ENCODE peak calls at places on chromosomes 2 and 18, in nine cellular contexts. One of them, this sample, is unnamed.
A peak's percentile ranks its signal among the peaks of the same experiment; 100 is the strongest.

GRCh38 chr2:224885295-224885694 is 157.0 kb downstream of the DOCK10 start:
- DNase-seq in thoracic aorta: no peak
- DNase-seq in neuronal stem cell: no peak
- DNase-seq in breast epithelium: no peak
- DNase-seq in cardiac muscle cell: no peak
- DNase-seq in K562: no peak
- DNase-seq in RWPE2: no peak
- DNase-seq in GM23248: peak; percentile 9
- DNase-seq in neural progenitor cell: no peak
- DNase-seq in this sample: no peak

GRCh38 chr18:80145191-80145799 is 36.2 kb downstream of the ADNP2 start:
- DNase-seq in thoracic aorta: no peak
- DNase-seq in neuronal stem cell: no peak
- DNase-seq in breast epithelium: no peak
- DNase-seq in cardiac muscle cell: peak; percentile 39
- DNase-seq in K562: no peak
- DNase-seq in RWPE2: no peak
- DNase-seq in GM23248: peak; percentile 29
- DNase-seq in neural progenitor cell: no peak
- DNase-seq in this sample: no peak

GRCh38 chr2:56199492-56199891 is 15.7 kb downstream of the CCDC85A start:
- DNase-seq in thoracic aorta: no peak
- DNase-seq in neuronal stem cell: no peak
- DNase-seq in breast epithelium: no peak
- DNase-seq in cardiac muscle cell: no peak
- DNase-seq in K562: no peak
- DNase-seq in RWPE2: no peak
- DNase-seq in GM23248: peak; percentile 78
- DNase-seq in neural progenitor cell: no peak
- DNase-seq in this sample: no peak

GRCh38 chr18:45102863-45103262 is 422.2 kb downstream of the SETBP1 start:
- DNase-seq in thoracic aorta: no peak
- DNase-seq in neuronal stem cell: no peak
- DNase-seq in breast epithelium: no peak
- DNase-seq in cardiac muscle cell: no peak
- DNase-seq in K562: no peak
- DNase-seq in RWPE2: no peak
- DNase-seq in GM23248: no peak
- DNase-seq in neural progenitor cell: peak; percentile 1
- DNase-seq in this sample: no peak

GRCh38 chr2:86065512-86065911 is 40.2 kb downstream of the POLR1A start:
- DNase-seq in thoracic aorta: no peak
- DNase-seq in neuronal stem cell: no peak
- DNase-seq in breast epithelium: no peak
- DNase-seq in cardiac muscle cell: peak; percentile 41
- DNase-seq in K562: no peak
- DNase-seq in RWPE2: no peak
- DNase-seq in GM23248: peak; percentile 70
- DNase-seq in neural progenitor cell: no peak
- DNase-seq in this sample: no peak

GRCh38 chr2:206856474-206856873 is 82.8 kb upstream of the CPO start:
- DNase-seq in thoracic aorta: no peak
- DNase-seq in neuronal stem cell: no peak
- DNase-seq in breast epithelium: no peak
- DNase-seq in cardiac muscle cell: peak; percentile 15
- DNase-seq in K562: no peak
- DNase-seq in RWPE2: no peak
- DNase-seq in GM23248: peak; percentile 72
- DNase-seq in neural progenitor cell: no peak
- DNase-seq in this sample: no peak

GRCh38 chr2:221402072-221402471 is 170.0 kb downstream of the EPHA4 start:
- DNase-seq in thoracic aorta: no peak
- DNase-seq in neuronal stem cell: no peak
- DNase-seq in breast epithelium: no peak
- DNase-seq in cardiac muscle cell: no peak
- DNase-seq in K562: no peak
- DNase-seq in RWPE2: no peak
- DNase-seq in GM23248: peak; percentile 64
- DNase-seq in neural progenitor cell: no peak
- DNase-seq in this sample: no peak

GRCh38 chr2:122078451-122078850 is 323.0 kb downstream of the TSN start:
- DNase-seq in thoracic aorta: no peak
- DNase-seq in neuronal stem cell: no peak
- DNase-seq in breast epithelium: no peak
- DNase-seq in cardiac muscle cell: peak; percentile 67
- DNase-seq in K562: no peak
- DNase-seq in RWPE2: no peak
- DNase-seq in GM23248: peak; percentile 40
- DNase-seq in neural progenitor cell: no peak
- DNase-seq in this sample: no peak

GRCh38 chr2:234905547-234906260 is 46.1 kb upstream of the SH3BP4 start:
- DNase-seq in thoracic aorta: no peak
- DNase-seq in neuronal stem cell: no peak
- DNase-seq in breast epithelium: no peak
- DNase-seq in cardiac muscle cell: peak; percentile 63
- DNase-seq in K562: no peak
- DNase-seq in RWPE2: no peak
- DNase-seq in GM23248: no peak
- DNase-seq in neural progenitor cell: no peak
- DNase-seq in this sample: no peak

GRCh38 chr2:127704641-127705243 is 3.4 kb downstream of the SFT2D3 start:
- DNase-seq in thoracic aorta: no peak
- DNase-seq in neuronal stem cell: no peak
- DNase-seq in breast epithelium: no peak
- DNase-seq in cardiac muscle cell: peak; percentile 35
- DNase-seq in K562: no peak
- DNase-seq in RWPE2: no peak
- DNase-seq in GM23248: peak; percentile 12
- DNase-seq in neural progenitor cell: no peak
- DNase-seq in this sample: no peak

GRCh38 chr2:12347049-12347448 is 369.7 kb upstream of the TRIB2 start:
- DNase-seq in thoracic aorta: no peak
- DNase-seq in neuronal stem cell: no peak
- DNase-seq in breast epithelium: no peak
- DNase-seq in cardiac muscle cell: no peak
- DNase-seq in K562: no peak
- DNase-seq in RWPE2: no peak
- DNase-seq in GM23248: no peak
- DNase-seq in neural progenitor cell: no peak
- DNase-seq in this sample: no peak
- H3K4me1 ChIP-seq in thoracic aorta: no peaks in the 10 kb centered on the region
- H3K4me1 ChIP-seq in neuronal stem cell: no peaks in the 10 kb centered on the region
- H3K4me1 ChIP-seq in breast epithelium: no peaks in the 10 kb centered on the region
- H3K4me1 ChIP-seq in cardiac muscle cell: no peaks in the 10 kb centered on the region
- H3K4me1 ChIP-seq in K562: no peaks in the 10 kb centered on the region
- H3K4me1 ChIP-seq in RWPE2: peaks cover 15% of the 10 kb centered on the region
- H3K4me1 ChIP-seq in GM23248: no peaks in the 10 kb centered on the region
- H3K4me1 ChIP-seq in neural progenitor cell: no peaks in the 10 kb centered on the region
- H3K4me1 ChIP-seq in this sample: no peaks in the 10 kb centered on the region

GRCh38 chr2:15112216-15112615 is 448.9 kb downstream of the NBAS start:
- DNase-seq in thoracic aorta: no peak
- DNase-seq in neuronal stem cell: peak; percentile 33
- DNase-seq in breast epithelium: no peak
- DNase-seq in cardiac muscle cell: peak; percentile 22
- DNase-seq in K562: no peak
- DNase-seq in RWPE2: no peak
- DNase-seq in GM23248: peak; percentile 15
- DNase-seq in neural progenitor cell: peak; percentile 41
- DNase-seq in this sample: no peak

GRCh38 chr2:15107137-15107536 is 454.0 kb downstream of the NBAS start:
- DNase-seq in thoracic aorta: no peak
- DNase-seq in neuronal stem cell: no peak
- DNase-seq in breast epithelium: no peak
- DNase-seq in cardiac muscle cell: no peak
- DNase-seq in K562: no peak
- DNase-seq in RWPE2: no peak
- DNase-seq in GM23248: peak; percentile 17
- DNase-seq in neural progenitor cell: no peak
- DNase-seq in this sample: no peak

GRCh38 chr2:15116830-15117229 is 444.3 kb downstream of the NBAS start:
- DNase-seq in thoracic aorta: no peak
- DNase-seq in neuronal stem cell: no peak
- DNase-seq in breast epithelium: no peak
- DNase-seq in cardiac muscle cell: no peak
- DNase-seq in K562: no peak
- DNase-seq in RWPE2: no peak
- DNase-seq in GM23248: no peak
- DNase-seq in neural progenitor cell: no peak
- DNase-seq in this sample: no peak

GRCh38 chr2:15115786-15116185 is 445.3 kb downstream of the NBAS start:
- DNase-seq in thoracic aorta: no peak
- DNase-seq in neuronal stem cell: no peak
- DNase-seq in breast epithelium: no peak
- DNase-seq in cardiac muscle cell: no peak
- DNase-seq in K562: no peak
- DNase-seq in RWPE2: no peak
- DNase-seq in GM23248: no peak
- DNase-seq in neural progenitor cell: no peak
- DNase-seq in this sample: no peak

DNA sequence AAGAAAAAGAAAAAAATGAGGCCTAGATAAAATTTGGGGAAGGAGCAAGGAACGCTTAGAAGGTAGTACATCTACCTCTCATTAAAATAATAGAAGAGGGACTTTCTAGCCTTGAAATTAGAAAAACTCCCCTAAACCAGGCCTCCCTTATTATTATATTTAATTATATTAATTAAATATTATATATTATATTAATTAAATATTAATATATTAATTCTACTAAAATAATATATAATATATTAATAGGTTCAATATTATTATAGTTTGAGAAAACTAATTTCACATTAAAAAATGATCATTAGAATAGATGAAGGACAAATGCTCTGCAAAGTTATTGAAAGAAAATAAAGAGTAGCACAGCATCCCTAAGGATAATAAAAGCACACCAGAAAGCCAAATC is 449.4 kb downstream of the NBAS start:
- DNase-seq in thoracic aorta: no peak
- DNase-seq in neuronal stem cell: no peak
- DNase-seq in breast epithelium: no peak
- DNase-seq in cardiac muscle cell: no peak
- DNase-seq in K562: no peak
- DNase-seq in RWPE2: no peak
- DNase-seq in GM23248: no peak
- DNase-seq in neural progenitor cell: no peak
- DNase-seq in this sample: no peak
- H3K9me3 ChIP-seq in thoracic aorta: peaks cover 15% of the 10 kb centered on the region
- H3K9me3 ChIP-seq in neuronal stem cell: peaks cover 5% of the 10 kb centered on the region
- H3K9me3 ChIP-seq in breast epithelium: peaks cover 21% of the 10 kb centered on the region
- H3K9me3 ChIP-seq in cardiac muscle cell: no peaks in the 10 kb centered on the region
- H3K9me3 ChIP-seq in K562: no peaks in the 10 kb centered on the region
- H3K9me3 ChIP-seq in RWPE2: peaks cover 8% of the 10 kb centered on the region
- H3K9me3 ChIP-seq in GM23248: no peaks in the 10 kb centered on the region
- H3K9me3 ChIP-seq in neural progenitor cell: peaks cover 12% of the 10 kb centered on the region
- H3K9me3 ChIP-seq in this sample: peaks cover 7% of the 10 kb centered on the region

GRCh38 chr2:148020358-148021058 is at the start of gene ORC4:
- DNase-seq in thoracic aorta: peak; percentile 99
- DNase-seq in neuronal stem cell: peak; percentile 99
- DNase-seq in breast epithelium: peak; percentile 98
- DNase-seq in cardiac muscle cell: peak; percentile 100
- DNase-seq in K562: peak; percentile 93
- DNase-seq in RWPE2: peak; percentile 99
- DNase-seq in GM23248: peak; percentile 100
- DNase-seq in neural progenitor cell: peak; percentile 100
- DNase-seq in this sample: peak; percentile 98

GRCh38 chr2:148021059-148021985 is at the start of gene MBD5:
- DNase-seq in thoracic aorta: peak; percentile 2
- DNase-seq in neuronal stem cell: no peak
- DNase-seq in breast epithelium: peak; percentile 51
- DNase-seq in cardiac muscle cell: peak; percentile 71
- DNase-seq in K562: peak; percentile 29
- DNase-seq in RWPE2: no peak
- DNase-seq in GM23248: peak; percentile 70
- DNase-seq in neural progenitor cell: peak; percentile 78
- DNase-seq in this sample: peak; percentile 51

GRCh38 chr2:148022351-148022750 is 1.5 kb downstream of the MBD5 start:
- DNase-seq in thoracic aorta: no peak
- DNase-seq in neuronal stem cell: no peak
- DNase-seq in breast epithelium: no peak
- DNase-seq in cardiac muscle cell: no peak
- DNase-seq in K562: no peak
- DNase-seq in RWPE2: no peak
- DNase-seq in GM23248: peak; percentile 30
- DNase-seq in neural progenitor cell: no peak
- DNase-seq in this sample: no peak

GRCh38 chr2:148022882-148023281 is 2.0 kb downstream of the MBD5 start:
- DNase-seq in thoracic aorta: no peak
- DNase-seq in neuronal stem cell: no peak
- DNase-seq in breast epithelium: no peak
- DNase-seq in cardiac muscle cell: no peak
- DNase-seq in K562: no peak
- DNase-seq in RWPE2: no peak
- DNase-seq in GM23248: no peak
- DNase-seq in neural progenitor cell: no peak
- DNase-seq in this sample: no peak

GRCh38 chr2:148020036-148020357 is 540 bp downstream of the ORC4 start:
- DNase-seq in thoracic aorta: no peak
- DNase-seq in neuronal stem cell: no peak
- DNase-seq in breast epithelium: no peak
- DNase-seq in cardiac muscle cell: no peak
- DNase-seq in K562: no peak
- DNase-seq in RWPE2: no peak
- DNase-seq in GM23248: peak; percentile 72
- DNase-seq in neural progenitor cell: no peak
- DNase-seq in this sample: no peak
- H3K4me1 ChIP-seq in thoracic aorta: peaks cover 29% of the 10 kb centered on the region
- H3K4me1 ChIP-seq in neuronal stem cell: peaks cover 2% of the 10 kb centered on the region
- H3K4me1 ChIP-seq in breast epithelium: peaks cover 8% of the 10 kb centered on the region
- H3K4me1 ChIP-seq in cardiac muscle cell: peaks cover 34% of the 10 kb centered on the region
- H3K4me1 ChIP-seq in K562: peaks cover 6% of the 10 kb centered on the region
- H3K4me1 ChIP-seq in RWPE2: peaks cover 16% of the 10 kb centered on the region
- H3K4me1 ChIP-seq in GM23248: peaks cover 20% of the 10 kb centered on the region
- H3K4me1 ChIP-seq in neural progenitor cell: peaks cover 26% of the 10 kb centered on the region
- H3K4me1 ChIP-seq in this sample: peaks cover 6% of the 10 kb centered on the region

GRCh38 chr2:229152784-229153183 is 118.3 kb downstream of the PID1 start:
- DNase-seq in thoracic aorta: no peak
- DNase-seq in neuronal stem cell: no peak
- DNase-seq in breast epithelium: no peak
- DNase-seq in cardiac muscle cell: no peak
- DNase-seq in K562: no peak
- DNase-seq in RWPE2: no peak
- DNase-seq in GM23248: no peak
- DNase-seq in neural progenitor cell: no peak
- DNase-seq in this sample: no peak
- H3K9me3 ChIP-seq in thoracic aorta: no peaks in the 10 kb centered on the region
- H3K9me3 ChIP-seq in neuronal stem cell: no peaks in the 10 kb centered on the region
- H3K9me3 ChIP-seq in breast epithelium: no peaks in the 10 kb centered on the region
- H3K9me3 ChIP-seq in cardiac muscle cell: no peaks in the 10 kb centered on the region
- H3K9me3 ChIP-seq in K562: no peaks in the 10 kb centered on the region
- H3K9me3 ChIP-seq in RWPE2: no peaks in the 10 kb centered on the region
- H3K9me3 ChIP-seq in GM23248: no peaks in the 10 kb centered on the region
- H3K9me3 ChIP-seq in neural progenitor cell: no peaks in the 10 kb centered on the region
- H3K9me3 ChIP-seq in this sample: no peaks in the 10 kb centered on the region

DNA sequence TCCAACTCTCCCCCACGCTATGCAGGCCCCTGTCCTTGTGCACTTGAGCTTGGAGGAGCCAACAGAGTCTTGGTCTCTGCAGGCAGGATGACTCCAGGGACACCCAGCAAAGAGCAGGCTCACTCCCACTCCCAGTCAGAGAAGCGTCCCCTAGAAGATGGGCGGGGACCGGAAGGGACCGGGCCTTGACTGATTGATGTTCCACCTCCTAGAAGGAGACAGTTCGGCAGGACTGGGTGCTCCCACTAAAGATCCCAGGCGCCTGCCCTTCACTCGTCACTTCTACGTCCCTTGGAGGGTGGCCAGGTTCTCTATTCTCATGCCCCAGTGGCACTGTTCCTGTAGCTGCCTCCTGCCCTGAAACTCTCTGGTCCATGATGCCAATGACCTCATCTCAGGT is 3.2 kb upstream of the SP100 start:
- DNase-seq in thoracic aorta: no peak
- DNase-seq in neuronal stem cell: no peak
- DNase-seq in breast epithelium: no peak
- DNase-seq in cardiac muscle cell: no peak
- DNase-seq in K562: peak; percentile 62
- DNase-seq in RWPE2: no peak
- DNase-seq in GM23248: no peak
- DNase-seq in neural progenitor cell: no peak
- DNase-seq in this sample: no peak
- H3K4me1 ChIP-seq in thoracic aorta: peaks cover 37% of the 10 kb centered on the region
- H3K4me1 ChIP-seq in neuronal stem cell: peaks cover 4% of the 10 kb centered on the region
- H3K4me1 ChIP-seq in breast epithelium: peaks cover 5% of the 10 kb centered on the region
- H3K4me1 ChIP-seq in cardiac muscle cell: no peaks in the 10 kb centered on the region
- H3K4me1 ChIP-seq in K562: peaks cover 16% of the 10 kb centered on the region
- H3K4me1 ChIP-seq in RWPE2: peaks cover 8% of the 10 kb centered on the region
- H3K4me1 ChIP-seq in GM23248: peaks cover 23% of the 10 kb centered on the region
- H3K4me1 ChIP-seq in neural progenitor cell: no peaks in the 10 kb centered on the region
- H3K4me1 ChIP-seq in this sample: no peaks in the 10 kb centered on the region

This sample was measured in Caco-2.